ENCODE peak calls at places on chromosomes 7 and 10, in eight cellular contexts. X, F, U, P, Q, K, B and G are unnamed samples.

GRCh38 chr7:27920281-27920946 is 180.5 kb downstream of the TAX1BP1 start:
- DNase-seq in X (no peak), F (no peak), U (no peak), P (no peak), Q (no peak), K (no peak), B (no peak), G (no peak)

GRCh38 chr10:25059990-25060389 is 43.6 kb downstream of the THNSL1 start:
- DNase-seq in X (peak; percentile 48), F (no peak), U (peak; percentile 91), P (peak; percentile 74), Q (no peak), K (peak; percentile 77), B (peak; percentile 52), G (peak; percentile 80)

GRCh38 chr10:124497196-124497990 is 35.8 kb downstream of the LHPP start:
- DNase-seq in X (no peak), F (peak; percentile 52), U (no peak), P (no peak), Q (no peak), K (no peak), B (no peak), G (no peak)

GRCh38 chr10:59586407-59586891 is 123.2 kb downstream of the SLC16A9 start:
- DNase-seq in X (no peak), F (no peak), U (no peak), P (no peak), Q (no peak), K (no peak), B (no peak), G (no peak)

GRCh38 chr10:120688928-120689327 is 162.2 kb upstream of the WDR11 start:
- DNase-seq in X (no peak), F (no peak), U (peak; percentile 1), P (no peak), Q (no peak), K (no peak), B (no peak), G (no peak)

GRCh38 chr7:106282852-106283251 is 1.9 kb downstream of the NAMPT start:
- DNase-seq in X (no peak), F (no peak), U (no peak), P (no peak), Q (no peak), K (no peak), B (no peak), G (no peak)

GRCh38 chr10:30559118-30559684 is 70.4 kb downstream of the LYZL2 start:
- DNase-seq in X (no peak), F (no peak), U (no peak), P (no peak), Q (no peak), K (peak; percentile 90), B (no peak), G (no peak)

GRCh38 chr10:19592276-19592675 is 224.0 kb upstream of the PLXDC2 start:
- DNase-seq in X (no peak), F (no peak), U (peak; percentile 32), P (no peak), Q (no peak), K (no peak), B (peak; percentile 13), G (no peak)

GRCh38 chr7:75639071-75639892 is 99.5 kb downstream of the HIP1 start:
- DNase-seq in X (peak; percentile 30), F (peak; percentile 65), U (peak; percentile 24), P (peak; percentile 81), Q (peak; percentile 19), K (peak; percentile 47), B (no peak), G (no peak)

GRCh38 chr10:60252688-60253087 is 137.0 kb downstream of the ANK3 start:
- DNase-seq in X (no peak), F (no peak), U (no peak), P (no peak), Q (no peak), K (no peak), B (no peak), G (no peak)

GRCh38 chr7:35353481-35353880 is 99.6 kb upstream of the TBX20 start:
- DNase-seq in X (no peak), F (no peak), U (no peak), P (no peak), Q (no peak), K (no peak), B (no peak), G (peak; percentile 38)

GRCh38 chr7:157614457-157615020 is 277.7 kb downstream of the DNAJB6 start:
- DNase-seq in X (no peak), F (peak; percentile 56), U (no peak), P (peak; percentile 64), Q (no peak), K (no peak), B (no peak), G (no peak)

GRCh38 chr7:157612009-157612663 is 275.3 kb downstream of the DNAJB6 start:
- DNase-seq in X (no peak), F (peak; percentile 50), U (no peak), P (peak; percentile 52), Q (no peak), K (no peak), B (no peak), G (no peak)

GRCh38 chr7:157612664-157613561 is 276.1 kb downstream of the DNAJB6 start:
- DNase-seq in X (peak; percentile 16), F (peak; percentile 66), U (no peak), P (peak; percentile 83), Q (peak; percentile 46), K (peak; percentile 29), B (no peak), G (no peak)

GRCh38 chr7:157615101-157615817 is 278.5 kb downstream of the DNAJB6 start:
- DNase-seq in X (no peak), F (peak; percentile 66), U (peak; percentile 83), P (no peak), Q (no peak), K (no peak), B (no peak), G (no peak)

DNA sequence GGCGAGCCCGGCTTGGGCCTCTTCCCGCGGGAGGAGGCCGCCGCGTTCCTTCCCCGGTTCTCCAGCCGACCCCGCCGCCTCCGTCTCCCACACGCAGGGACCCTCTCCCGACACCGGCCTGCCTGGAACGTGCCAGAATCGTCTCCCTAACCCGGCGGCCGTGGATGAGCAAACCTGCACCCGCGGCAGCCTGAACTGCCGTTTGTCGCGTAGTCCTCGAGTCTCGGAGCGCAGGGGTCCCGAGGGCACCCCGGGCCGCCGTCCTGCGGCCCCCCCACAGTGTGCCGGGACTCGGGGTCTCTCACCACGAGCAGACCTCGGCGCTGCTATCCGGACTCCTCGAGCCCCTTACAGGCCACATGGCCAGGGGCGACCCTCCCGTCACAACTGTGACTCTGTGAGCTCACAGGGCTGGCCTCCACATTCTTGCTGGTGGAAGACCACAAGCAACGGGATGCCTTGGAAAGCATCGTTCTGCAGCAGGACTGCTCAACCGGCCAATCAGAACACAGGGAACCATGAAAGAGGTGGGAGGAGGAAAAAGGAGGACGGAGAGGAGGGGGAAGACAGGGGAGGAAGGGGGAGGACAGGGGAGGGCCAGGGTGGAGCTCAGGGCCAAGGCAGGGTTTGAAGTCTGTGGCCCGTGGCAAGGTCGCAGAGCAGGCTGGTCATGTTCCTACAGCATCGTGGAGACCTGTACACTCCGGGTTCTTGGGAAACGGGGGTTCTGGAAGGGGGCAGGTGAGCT is 276.9 kb downstream of the DNAJB6 start:
- DNase-seq in X (no peak), F (peak; percentile 61), U (no peak), P (peak; percentile 78), Q (no peak), K (no peak), B (no peak), G (no peak)
- H3K4me3 ChIP-seq in X (no peak overlapping the region), F (peak overlapping the region; percentile 45), U (peak overlapping the region; percentile 10), P (no peak overlapping the region), Q (peak overlapping the region; percentile 37), K (peak overlapping the region; percentile 45), B (no peak overlapping the region), G (peak overlapping the region; percentile 68)

GRCh38 chr10:32141018-32141807 is 85.0 kb upstream of the KIF5B start:
- DNase-seq in X (peak; percentile 76), F (no peak), U (no peak), P (no peak), Q (no peak), K (peak; percentile 67), B (no peak), G (no peak)
- H3K27ac ChIP-seq in X (peak overlapping the region; percentile 69), F (no peak overlapping the region), U (no peak overlapping the region), P (no peak overlapping the region), Q (peak overlapping the region; percentile 27), K (peak overlapping the region; percentile 77), B (no peak overlapping the region), G (no peak overlapping the region)

DNA sequence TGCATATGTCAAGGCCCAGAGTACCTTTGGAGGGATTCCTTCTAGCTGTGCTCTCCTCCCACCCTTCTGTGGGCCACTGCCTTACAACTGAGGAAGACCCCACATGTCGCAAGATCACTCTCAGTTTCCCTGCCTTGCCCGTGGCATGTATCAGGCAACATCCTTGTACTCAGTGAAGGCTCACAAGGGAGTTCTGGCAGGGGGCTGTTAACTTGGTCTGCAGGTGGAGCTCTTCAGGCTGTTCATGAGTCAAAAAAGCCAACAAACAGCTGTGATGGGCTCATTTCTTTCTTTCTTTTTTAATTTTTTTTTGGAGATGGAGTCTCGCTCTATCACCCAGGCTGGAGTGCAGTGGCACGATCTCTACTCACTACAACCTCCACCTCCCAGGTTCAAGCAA is 513.0 kb upstream of the ANKRD30A start:
- DNase-seq in X (no peak), F (no peak), U (no peak), P (no peak), Q (no peak), K (no peak), B (no peak), G (no peak)
- TF ChIP-seq CTCF in X (no peak), F (no peak), U (no peak), P (no peak), Q (no peak), K (no peak), B (no peak), G (no peak)

GRCh38 chr7:726854-727103 is 280 bp downstream of the DNAAF5 start:
- DNase-seq in X (no peak), F (no peak), U (no peak), P (no peak), Q (no peak), K (no peak), B (no peak), G (no peak)

GRCh38 chr7:728602-729001 is 1.5 kb upstream of the PRKAR1B start:
- DNase-seq in X (no peak), F (peak; percentile 55), U (no peak), P (no peak), Q (no peak), K (peak; percentile 15), B (no peak), G (no peak)

GRCh38 chr7:727104-727805 is at the start of gene PRKAR1B:
- DNase-seq in X (peak; percentile 37), F (peak; percentile 58), U (no peak), P (no peak), Q (peak; percentile 42), K (peak; percentile 72), B (no peak), G (no peak)

GRCh38 chr7:729154-730000 is 2.3 kb upstream of the PRKAR1B start:
- DNase-seq in X (no peak), F (peak; percentile 63), U (no peak), P (no peak), Q (no peak), K (no peak), B (no peak), G (no peak)

DNA sequence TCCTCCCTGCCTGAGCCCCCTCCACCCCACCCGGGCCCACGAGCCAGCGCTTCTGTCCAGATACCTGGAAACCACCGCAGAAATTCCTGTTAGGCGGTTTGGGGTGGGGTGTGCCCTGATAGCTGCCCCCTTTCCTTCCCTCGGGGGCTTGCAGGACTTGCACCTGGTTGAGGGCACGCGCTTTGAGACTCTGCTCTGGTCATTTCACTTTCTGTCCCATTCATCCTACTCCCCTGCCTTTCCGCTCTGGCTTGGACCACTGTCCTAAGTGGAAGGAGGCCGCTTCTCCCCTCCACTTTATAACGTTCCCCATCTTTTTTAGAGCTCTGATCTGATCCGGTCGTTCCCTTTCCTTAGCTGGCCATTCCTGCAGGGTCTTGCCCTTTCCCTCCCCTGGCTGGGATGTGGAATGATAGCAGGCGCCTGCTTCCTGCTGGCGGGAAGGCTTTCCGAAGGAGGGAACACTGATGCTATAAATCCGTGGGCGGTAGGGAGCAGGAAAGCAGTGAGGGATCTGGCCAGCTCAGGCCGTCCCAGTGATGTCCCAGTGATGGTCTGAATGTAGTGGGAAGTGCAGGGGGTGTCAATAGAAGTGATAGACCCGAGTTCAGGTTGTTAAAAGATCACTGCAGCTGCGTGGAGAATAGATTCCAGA is 852 bp upstream of the PRKAR1B start:
- DNase-seq in X (no peak), F (no peak), U (no peak), P (no peak), Q (no peak), K (peak; percentile 37), B (no peak), G (no peak)
- H3K4me3 ChIP-seq in X (no peak overlapping the region), F (peak overlapping the region; percentile 96), U (peak overlapping the region; percentile 50), P (no peak overlapping the region), Q (peak overlapping the region; percentile 90), K (peak overlapping the region; percentile 87), B (peak overlapping the region; percentile 68), G (peak overlapping the region; percentile 82)